ENCODE peak calls at places on chromosomes 7 and 10, in eight cellular contexts. D is activated effector memory CD4-positive, alpha-beta T cell treated with Interleukin-2 at 50 U/mL for 16 hours; P is DND-41; K is C1 segment of cervical spinal cord; H is GM23338; S is T-helper 1 cell; E is GM10248; U is AG04449. A is an unnamed sample.

GRCh38 chr10:13672505-13672904 is 85.7 kb downstream of the PRPF18 start:
- DNase-seq in D (no peak), P (no peak), K (no peak), H (peak), S (no peak), E (no peak), U (no peak), A (no peak)

GRCh38 chr10:118818621-118819221 is 64.0 kb upstream of the CACUL1 start:
- DNase-seq in D (no peak), P (no peak), K (peak), H (no peak), S (no peak), E (no peak), U (no peak), A (no peak)

GRCh38 chr7:16078076-16078952 is 343.0 kb downstream of the CRPPA start:
- DNase-seq in D (no peak), P (peak), K (no peak), H (peak), S (peak), E (peak), U (no peak), A (no peak)

GRCh38 chr10:71548494-71548846 is 151.8 kb downstream of the CDH23 start:
- DNase-seq in D (no peak), P (peak), K (no peak), H (no peak), S (no peak), E (peak), U (no peak), A (peak)

GRCh38 chr10:97861351-97861750 is 11.7 kb downstream of the GOLGA7B start:
- DNase-seq in D (no peak), P (no peak), K (no peak), H (no peak), S (no peak), E (no peak), U (peak), A (no peak)

GRCh38 chr10:121813211-121813812 is 114.5 kb downstream of the ATE1 start:
- DNase-seq in D (no peak), P (no peak), K (no peak), H (no peak), S (no peak), E (no peak), U (no peak), A (no peak)

GRCh38 chr7:131883769-131884168 is 327.3 kb upstream of the PODXL start:
- DNase-seq in D (no peak), P (no peak), K (no peak), H (no peak), S (no peak), E (no peak), U (no peak), A (no peak)

GRCh38 chr10:49323896-49324270 is 24.9 kb downstream of the C10orf71 start:
- DNase-seq in D (no peak), P (no peak), K (no peak), H (no peak), S (no peak), E (no peak), U (no peak), A (no peak)

GRCh38 chr7:116630932-116631449 is 41.0 kb upstream of the MET start:
- DNase-seq in D (no peak), P (no peak), K (no peak), H (peak), S (no peak), E (peak), U (peak), A (peak)

GRCh38 chr7:54705436-54705835 is 53.6 kb downstream of the SEC61G start:
- DNase-seq in D (no peak), P (no peak), K (no peak), H (no peak), S (no peak), E (no peak), U (no peak), A (no peak)

GRCh38 chr7:11153694-11154093 is 180.0 kb downstream of the PHF14 start:
- DNase-seq in D (no peak), P (no peak), K (no peak), H (peak), S (no peak), E (no peak), U (no peak), A (no peak)

GRCh38 chr10:79328737-79329504 is 18.3 kb upstream of the PPIF start:
- DNase-seq in D (no peak), P (no peak), K (no peak), H (no peak), S (no peak), E (no peak), U (no peak), A (no peak)

GRCh38 chr7:132865766-132866531 is 215.9 kb downstream of the CHCHD3 start:
- DNase-seq in D (no peak), P (no peak), K (no peak), H (no peak), S (no peak), E (no peak), U (peak), A (no peak)

GRCh38 chr7:51045319-51046102 is 262.8 kb upstream of the GRB10 start:
- DNase-seq in D (no peak), P (no peak), K (no peak), H (no peak), S (no peak), E (no peak), U (peak), A (no peak)

GRCh38 chr7:4683043-4683883 is 1.2 kb downstream of the FOXK1 start:
- DNase-seq in D (no peak), P (peak), K (peak), H (no peak), S (no peak), E (no peak), U (no peak), A (no peak)

GRCh38 chr7:87105401-87105800 is 45.9 kb upstream of the ELAPOR2 start:
- DNase-seq in D (no peak), P (no peak), K (no peak), H (no peak), S (no peak), E (no peak), U (no peak), A (no peak)

GRCh38 chr7:80722596-80723141 is 84.2 kb downstream of the CD36 start:
- DNase-seq in D (no peak), P (no peak), K (no peak), H (peak), S (no peak), E (no peak), U (peak), A (no peak)

GRCh38 chr10:108147346-108147745 is 982.8 kb upstream of the SORCS1 start:
- DNase-seq in D (no peak), P (no peak), K (no peak), H (no peak), S (no peak), E (no peak), U (no peak), A (no peak)

GRCh38 chr10:92150798-92151197 is 140.1 kb downstream of the CPEB3 start:
- DNase-seq in D (no peak), P (no peak), K (no peak), H (no peak), S (no peak), E (no peak), U (no peak), A (no peak)

GRCh38 chr7:151860771-151861170 is 16.1 kb downstream of the PRKAG2 start:
- DNase-seq in D (no peak), P (no peak), K (no peak), H (no peak), S (no peak), E (no peak), U (no peak), A (no peak)

GRCh38 chr10:92822964-92823363 is 25.4 kb upstream of the EXOC6 start:
- DNase-seq in D (no peak), P (no peak), K (no peak), H (no peak), S (no peak), E (no peak), U (no peak), A (no peak)

GRCh38 chr10:114902151-114902550 is 35.8 kb upstream of the TRUB1 start:
- DNase-seq in D (no peak), P (no peak), K (no peak), H (no peak), S (no peak), E (no peak), U (no peak), A (no peak)